ENCODE peak calls at places on chromosomes 2 and 18, in nine cellular contexts. One of them, this sample, is unnamed.

GRCh38 chr18:74083071-74083954 is 64.3 kb downstream of the FBXO15 start:
- DNase-seq in mesendoderm: no peak
- DNase-seq in thoracic aorta: no peak
- DNase-seq in right cardiac atrium: no peak
- DNase-seq in effector memory CD4-positive, alpha-beta T cell: no peak
- DNase-seq in lower lobe of right lung: no peak
- DNase-seq in A549: no peak
- DNase-seq in WERI-Rb-1: no peak
- DNase-seq in neuronal stem cell: no peak
- DNase-seq in this sample: peak

GRCh38 chr2:45980161-45980852 is 316.9 kb upstream of the EPAS1 start:
- DNase-seq in mesendoderm: no peak
- DNase-seq in lower lobe of right lung: no peak
- DNase-seq in neuronal stem cell: no peak
- DNase-seq in right cardiac atrium: no peak
- DNase-seq in WERI-Rb-1: no peak
- DNase-seq in effector memory CD4-positive, alpha-beta T cell: no peak
- DNase-seq in A549: no peak
- DNase-seq in thoracic aorta: no peak
- DNase-seq in this sample: no peak

GRCh38 chr2:203394519-203395227 is 66.5 kb downstream of the ABI2 start:
- DNase-seq in mesendoderm: peak
- DNase-seq in thoracic aorta: no peak
- DNase-seq in right cardiac atrium: no peak
- DNase-seq in effector memory CD4-positive, alpha-beta T cell: no peak
- DNase-seq in neuronal stem cell: no peak
- DNase-seq in lower lobe of right lung: no peak
- DNase-seq in WERI-Rb-1: no peak
- DNase-seq in A549: peak
- DNase-seq in this sample: no peak

GRCh38 chr2:66537001-66537400 is 102.1 kb downstream of the MEIS1 start:
- DNase-seq in effector memory CD4-positive, alpha-beta T cell: no peak
- DNase-seq in neuronal stem cell: peak
- DNase-seq in right cardiac atrium: no peak
- DNase-seq in thoracic aorta: no peak
- DNase-seq in A549: no peak
- DNase-seq in WERI-Rb-1: peak
- DNase-seq in lower lobe of right lung: no peak
- DNase-seq in mesendoderm: peak
- DNase-seq in this sample: no peak

GRCh38 chr2:199940373-199940772 is 14.9 kb downstream of the TYW5 start:
- DNase-seq in A549: peak
- DNase-seq in mesendoderm: peak
- DNase-seq in effector memory CD4-positive, alpha-beta T cell: no peak
- DNase-seq in thoracic aorta: no peak
- DNase-seq in neuronal stem cell: no peak
- DNase-seq in WERI-Rb-1: no peak
- DNase-seq in right cardiac atrium: no peak
- DNase-seq in lower lobe of right lung: no peak
- DNase-seq in this sample: peak

GRCh38 chr2:86786001-86786536 is 4.6 kb downstream of the CD8A start:
- DNase-seq in thoracic aorta: no peak
- DNase-seq in effector memory CD4-positive, alpha-beta T cell: no peak
- DNase-seq in WERI-Rb-1: no peak
- DNase-seq in neuronal stem cell: no peak
- DNase-seq in lower lobe of right lung: no peak
- DNase-seq in mesendoderm: peak
- DNase-seq in right cardiac atrium: no peak
- DNase-seq in A549: no peak
- DNase-seq in this sample: no peak

GRCh38 chr2:14454102-14454676 is 178.3 kb upstream of the LRATD1 start:
- DNase-seq in neuronal stem cell: no peak
- DNase-seq in lower lobe of right lung: no peak
- DNase-seq in A549: no peak
- DNase-seq in thoracic aorta: no peak
- DNase-seq in effector memory CD4-positive, alpha-beta T cell: no peak
- DNase-seq in WERI-Rb-1: no peak
- DNase-seq in right cardiac atrium: no peak
- DNase-seq in mesendoderm: peak
- DNase-seq in this sample: no peak

GRCh38 chr2:114610677-114611076 is 168.2 kb downstream of the DPP10 start:
- DNase-seq in right cardiac atrium: peak
- DNase-seq in neuronal stem cell: no peak
- DNase-seq in mesendoderm: no peak
- DNase-seq in thoracic aorta: no peak
- DNase-seq in A549: no peak
- DNase-seq in WERI-Rb-1: peak
- DNase-seq in effector memory CD4-positive, alpha-beta T cell: no peak
- DNase-seq in lower lobe of right lung: no peak
- DNase-seq in this sample: no peak

GRCh38 chr2:118127250-118127649 is 39.0 kb downstream of the INSIG2 start:
- DNase-seq in thoracic aorta: no peak
- DNase-seq in right cardiac atrium: no peak
- DNase-seq in neuronal stem cell: no peak
- DNase-seq in effector memory CD4-positive, alpha-beta T cell: no peak
- DNase-seq in A549: no peak
- DNase-seq in lower lobe of right lung: no peak
- DNase-seq in mesendoderm: no peak
- DNase-seq in WERI-Rb-1: no peak
- DNase-seq in this sample: no peak

GRCh38 chr2:103196834-103197233 is 435.0 kb downstream of the TMEM182 start:
- DNase-seq in thoracic aorta: no peak
- DNase-seq in A549: no peak
- DNase-seq in WERI-Rb-1: no peak
- DNase-seq in lower lobe of right lung: no peak
- DNase-seq in right cardiac atrium: no peak
- DNase-seq in neuronal stem cell: no peak
- DNase-seq in mesendoderm: no peak
- DNase-seq in effector memory CD4-positive, alpha-beta T cell: no peak
- DNase-seq in this sample: no peak

GRCh38 chr2:37387143-37387835 is 42.9 kb downstream of the QPCT start:
- DNase-seq in effector memory CD4-positive, alpha-beta T cell: no peak
- DNase-seq in WERI-Rb-1: no peak
- DNase-seq in lower lobe of right lung: no peak
- DNase-seq in A549: no peak
- DNase-seq in thoracic aorta: no peak
- DNase-seq in neuronal stem cell: no peak
- DNase-seq in right cardiac atrium: no peak
- DNase-seq in mesendoderm: no peak
- DNase-seq in this sample: no peak

GRCh38 chr2:191638079-191638801 is 39.7 kb upstream of the NABP1 start:
- DNase-seq in WERI-Rb-1: no peak
- DNase-seq in right cardiac atrium: no peak
- DNase-seq in thoracic aorta: no peak
- DNase-seq in A549: no peak
- DNase-seq in effector memory CD4-positive, alpha-beta T cell: no peak
- DNase-seq in mesendoderm: peak
- DNase-seq in neuronal stem cell: no peak
- DNase-seq in lower lobe of right lung: no peak
- DNase-seq in this sample: no peak

GRCh38 chr2:188292446-188293239 is 969 bp downstream of the GULP1 start:
- DNase-seq in neuronal stem cell: peak
- DNase-seq in right cardiac atrium: peak
- DNase-seq in WERI-Rb-1: peak
- DNase-seq in A549: peak
- DNase-seq in effector memory CD4-positive, alpha-beta T cell: no peak
- DNase-seq in mesendoderm: peak
- DNase-seq in thoracic aorta: peak
- DNase-seq in lower lobe of right lung: peak
- DNase-seq in this sample: no peak

GRCh38 chr18:27808678-27809077 is 368.3 kb downstream of the CDH2 start:
- DNase-seq in effector memory CD4-positive, alpha-beta T cell: no peak
- DNase-seq in right cardiac atrium: no peak
- DNase-seq in mesendoderm: no peak
- DNase-seq in thoracic aorta: no peak
- DNase-seq in lower lobe of right lung: no peak
- DNase-seq in neuronal stem cell: no peak
- DNase-seq in WERI-Rb-1: no peak
- DNase-seq in A549: no peak
- DNase-seq in this sample: no peak

GRCh38 chr2:236273126-236273525 is 8.9 kb upstream of the ASB18 start:
- DNase-seq in lower lobe of right lung: no peak
- DNase-seq in thoracic aorta: no peak
- DNase-seq in right cardiac atrium: no peak
- DNase-seq in neuronal stem cell: no peak
- DNase-seq in WERI-Rb-1: no peak
- DNase-seq in mesendoderm: no peak
- DNase-seq in effector memory CD4-positive, alpha-beta T cell: no peak
- DNase-seq in A549: no peak
- DNase-seq in this sample: no peak

GRCh38 chr18:13500227-13500865 is 226.0 kb downstream of the FAM210A start:
- DNase-seq in lower lobe of right lung: no peak
- DNase-seq in effector memory CD4-positive, alpha-beta T cell: no peak
- DNase-seq in A549: peak
- DNase-seq in thoracic aorta: no peak
- DNase-seq in mesendoderm: peak
- DNase-seq in WERI-Rb-1: no peak
- DNase-seq in right cardiac atrium: peak
- DNase-seq in neuronal stem cell: peak
- DNase-seq in this sample: no peak

GRCh38 chr2:4866198-4866597 is 826.0 kb upstream of the SOX11 start:
- DNase-seq in neuronal stem cell: no peak
- DNase-seq in thoracic aorta: no peak
- DNase-seq in WERI-Rb-1: no peak
- DNase-seq in effector memory CD4-positive, alpha-beta T cell: no peak
- DNase-seq in mesendoderm: no peak
- DNase-seq in A549: no peak
- DNase-seq in lower lobe of right lung: no peak
- DNase-seq in right cardiac atrium: no peak
- DNase-seq in this sample: no peak

DNA sequence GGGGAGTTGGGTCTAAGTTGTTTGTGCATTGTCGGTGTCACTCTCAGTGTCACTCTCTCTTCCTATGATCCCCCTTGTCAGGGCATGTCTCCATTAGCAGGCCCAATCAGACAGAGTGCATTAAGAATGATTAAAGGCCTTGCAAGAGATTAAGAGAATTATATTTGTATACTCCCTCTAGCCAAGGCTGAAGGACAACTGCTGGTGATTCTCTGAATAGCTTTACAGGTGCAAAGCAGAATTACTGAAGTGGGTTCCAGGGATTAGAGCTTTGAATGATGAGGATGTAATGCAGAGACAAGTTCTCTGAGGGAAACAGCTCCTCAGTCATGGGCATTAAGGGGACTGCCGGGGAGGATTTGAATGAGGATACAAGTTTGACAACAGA is 104.8 kb upstream of the LGALSL start:
- DNase-seq in effector memory CD4-positive, alpha-beta T cell: no peak
- DNase-seq in thoracic aorta: no peak
- DNase-seq in mesendoderm: no peak
- DNase-seq in neuronal stem cell: no peak
- DNase-seq in lower lobe of right lung: no peak
- DNase-seq in WERI-Rb-1: peak
- DNase-seq in right cardiac atrium: no peak
- DNase-seq in A549: no peak
- DNase-seq in this sample: no peak
- H3K4me3 ChIP-seq in effector memory CD4-positive, alpha-beta T cell: no peak
- H3K4me3 ChIP-seq in thoracic aorta: no peak
- H3K4me3 ChIP-seq in mesendoderm: no peak
- H3K4me3 ChIP-seq in neuronal stem cell: no peak
- H3K4me3 ChIP-seq in lower lobe of right lung: no peak
- H3K4me3 ChIP-seq in WERI-Rb-1: no peak
- H3K4me3 ChIP-seq in right cardiac atrium: no peak
- H3K4me3 ChIP-seq in A549: no peak
- H3K4me3 ChIP-seq in this sample: no peak

GRCh38 chr2:70820499-70820898 is at the start of gene CLEC4F:
- DNase-seq in thoracic aorta: no peak
- DNase-seq in WERI-Rb-1: no peak
- DNase-seq in neuronal stem cell: no peak
- DNase-seq in right cardiac atrium: no peak
- DNase-seq in effector memory CD4-positive, alpha-beta T cell: no peak
- DNase-seq in mesendoderm: no peak
- DNase-seq in A549: no peak
- DNase-seq in lower lobe of right lung: no peak
- DNase-seq in this sample: no peak
- H3K27ac ChIP-seq in thoracic aorta: no peak
- H3K27ac ChIP-seq in WERI-Rb-1: no peak
- H3K27ac ChIP-seq in neuronal stem cell: no peak
- H3K27ac ChIP-seq in right cardiac atrium: no peak
- H3K27ac ChIP-seq in effector memory CD4-positive, alpha-beta T cell: no peak
- H3K27ac ChIP-seq in mesendoderm: no peak
- H3K27ac ChIP-seq in A549: no peak
- H3K27ac ChIP-seq in lower lobe of right lung: no peak
- H3K27ac ChIP-seq in this sample: no peak

DNA sequence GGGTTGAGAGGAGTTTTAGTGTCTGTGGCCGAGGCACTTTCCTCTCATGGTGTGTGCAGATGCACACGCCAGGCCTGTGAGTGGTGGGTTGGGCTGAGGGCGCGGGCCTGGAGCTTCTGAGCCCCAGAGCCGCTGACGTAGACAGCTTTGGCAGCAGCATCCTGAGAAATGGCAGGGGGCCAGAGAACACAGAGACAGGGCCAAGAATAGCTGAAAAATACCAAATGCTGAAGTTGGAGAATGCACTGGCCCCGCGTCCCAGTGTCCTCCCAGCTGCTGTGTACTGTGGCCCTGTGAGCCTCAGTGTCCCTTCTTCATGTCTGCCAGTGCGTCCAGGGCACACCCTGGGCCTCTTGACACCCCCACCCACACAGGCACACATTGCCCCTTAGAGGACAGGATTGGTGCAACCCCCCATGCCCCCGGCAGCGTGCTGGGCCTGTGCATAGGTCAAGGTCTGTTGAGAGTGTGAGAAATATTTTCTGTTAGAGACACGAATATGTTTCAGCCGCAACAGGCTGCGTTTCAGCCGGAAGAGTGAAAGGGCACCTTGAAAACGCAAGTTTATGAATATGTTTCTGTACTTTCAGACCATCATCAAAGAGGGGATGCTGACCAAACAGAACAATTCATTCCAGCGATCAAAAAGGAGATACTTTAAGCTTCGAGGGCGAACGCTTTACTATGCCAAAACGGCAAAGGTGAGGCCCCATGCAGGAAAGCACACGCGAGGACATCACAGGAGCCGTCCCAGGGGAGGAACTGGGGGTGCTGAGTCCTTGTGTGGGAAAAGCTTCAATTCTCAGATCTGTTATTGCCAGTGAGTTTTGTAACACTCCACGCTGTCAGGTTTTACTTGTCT is 33.6 kb downstream of the DGKD start:
- DNase-seq in right cardiac atrium: peak
- DNase-seq in neuronal stem cell: no peak
- DNase-seq in effector memory CD4-positive, alpha-beta T cell: no peak
- DNase-seq in thoracic aorta: peak
- DNase-seq in A549: peak
- DNase-seq in mesendoderm: no peak
- DNase-seq in lower lobe of right lung: peak
- DNase-seq in WERI-Rb-1: no peak
- DNase-seq in this sample: no peak
- H3K4me3 ChIP-seq in right cardiac atrium: no peak
- H3K4me3 ChIP-seq in neuronal stem cell: no peak
- H3K4me3 ChIP-seq in effector memory CD4-positive, alpha-beta T cell: no peak
- H3K4me3 ChIP-seq in thoracic aorta: peak
- H3K4me3 ChIP-seq in A549: peak
- H3K4me3 ChIP-seq in mesendoderm: no peak
- H3K4me3 ChIP-seq in lower lobe of right lung: peak
- H3K4me3 ChIP-seq in WERI-Rb-1: no peak
- H3K4me3 ChIP-seq in this sample: no peak

DNA sequence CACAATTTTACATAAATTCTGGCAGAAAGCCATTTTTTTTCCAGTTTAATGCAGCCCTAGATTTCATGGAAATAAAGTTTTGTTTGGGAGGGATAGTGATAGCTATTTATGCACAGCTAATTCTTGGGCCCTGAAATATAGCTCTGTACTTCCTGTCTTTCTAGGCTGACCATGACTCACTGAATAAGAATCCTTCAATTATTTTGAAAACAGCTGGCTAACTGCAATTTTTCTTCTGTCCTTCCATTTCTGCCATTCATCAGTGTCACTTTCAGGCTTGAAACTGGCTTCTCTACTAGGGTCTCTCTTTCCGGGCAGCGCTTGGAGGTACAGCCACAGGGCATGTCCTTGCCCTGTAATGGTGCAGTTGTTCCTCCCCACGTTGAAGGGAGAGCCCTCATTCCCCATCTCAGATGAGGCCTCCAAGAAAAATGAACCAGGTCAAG is 97.1 kb upstream of the TMEM178A start:
- DNase-seq in A549: no peak
- DNase-seq in thoracic aorta: no peak
- DNase-seq in right cardiac atrium: no peak
- DNase-seq in effector memory CD4-positive, alpha-beta T cell: no peak
- DNase-seq in lower lobe of right lung: no peak
- DNase-seq in mesendoderm: no peak
- DNase-seq in WERI-Rb-1: no peak
- DNase-seq in neuronal stem cell: no peak
- DNase-seq in this sample: no peak
- H3K27ac ChIP-seq in A549: no peak
- H3K27ac ChIP-seq in thoracic aorta: peak
- H3K27ac ChIP-seq in right cardiac atrium: peak
- H3K27ac ChIP-seq in effector memory CD4-positive, alpha-beta T cell: no peak
- H3K27ac ChIP-seq in lower lobe of right lung: no peak
- H3K27ac ChIP-seq in mesendoderm: no peak
- H3K27ac ChIP-seq in WERI-Rb-1: no peak
- H3K27ac ChIP-seq in neuronal stem cell: no peak
- H3K27ac ChIP-seq in this sample: no peak

This sample was measured in CD4-positive, alpha-beta memory T cell.